ENCODE peak calls at places on chromosomes 4 and X, in four cellular contexts. F, N, R and S are unnamed samples. For H3K27me3, the result is how much of the 10 kb centered on the place peaks cover.

GRCh38 chrX:153445856-153446635 is at the start of gene TREX2:
- DNase-seq in F (no peak), N (no peak), R (no peak), S (no peak)

GRCh38 chr4:123020285-123020684 is 97.9 kb upstream of the NUDT6 start:
- DNase-seq in F (no peak), N (no peak), R (no peak), S (no peak)

GRCh38 chr4:150219841-150220240 is 141.6 kb downstream of the DCLK2 start:
- DNase-seq in F (no peak), N (peak), R (no peak), S (no peak)

GRCh38 chr4:125140966-125141495 is 173.7 kb upstream of the FAT4 start:
- DNase-seq in F (no peak), N (peak), R (peak), S (no peak)

GRCh38 chrX:111372065-111372464 is 39.9 kb downstream of the DCX start:
- DNase-seq in F (no peak), N (no peak), R (no peak), S (no peak)

GRCh38 chrX:54640721-54641120 is 110.7 kb downstream of the GNL3L start:
- DNase-seq in F (no peak), N (no peak), R (no peak), S (no peak)

GRCh38 chrX:105781794-105782193 is 40.5 kb upstream of the NRK start:
- DNase-seq in F (no peak), N (no peak), R (no peak), S (no peak)

GRCh38 chrX:106932492-106932923 is 12.3 kb downstream of the CLDN2 start:
- DNase-seq in F (no peak), N (peak), R (no peak), S (no peak)

GRCh38 chr4:4281787-4282186 is 8.2 kb downstream of the LYAR start:
- DNase-seq in F (no peak), N (no peak), R (no peak), S (no peak)

GRCh38 chrX:110087485-110088356 is 84.8 kb downstream of the TMEM164 start:
- DNase-seq in F (no peak), N (peak), R (peak), S (no peak)

GRCh38 chr4:1998296-1998695 is 10.5 kb downstream of the NELFA start:
- DNase-seq in F (no peak), N (no peak), R (peak), S (no peak)

GRCh38 chrX:131841496-131842410 is 181.3 kb upstream of the STK26 start:
- DNase-seq in F (peak), N (peak), R (peak), S (peak)

GRCh38 chr4:165440415-165440882 is 61.6 kb downstream of the CPE start:
- DNase-seq in F (no peak), N (peak), R (peak), S (no peak)

GRCh38 chr4:5114911-5115310 is 63.6 kb downstream of the STK32B start:
- DNase-seq in F (no peak), N (peak), R (no peak), S (no peak)

GRCh38 chrX:132488092-132488749 is 617 bp downstream of the MBNL3 start:
- DNase-seq in F (peak), N (peak), R (peak), S (no peak)

GRCh38 chr4:98778206-98778605 is 119.8 kb upstream of the TSPAN5 start:
- DNase-seq in F (no peak), N (peak), R (peak), S (no peak)

GRCh38 chr4:2095236-2096072 is 36.3 kb downstream of the NAT8L start:
- DNase-seq in F (no peak), N (no peak), R (no peak), S (no peak)

GRCh38 chr4:85696661-85697060 is 221.7 kb downstream of the ARHGAP24 start:
- DNase-seq in F (no peak), N (no peak), R (no peak), S (no peak)

GRCh38 chr4:4663028-4663427 is 121.2 kb upstream of the STX18 start:
- DNase-seq in F (no peak), N (peak), R (no peak), S (no peak)

GRCh38 chr4:8191136-8191747 is 7.8 kb upstream of the SH3TC1 start:
- DNase-seq in F (no peak), N (peak), R (peak), S (peak)

DNA sequence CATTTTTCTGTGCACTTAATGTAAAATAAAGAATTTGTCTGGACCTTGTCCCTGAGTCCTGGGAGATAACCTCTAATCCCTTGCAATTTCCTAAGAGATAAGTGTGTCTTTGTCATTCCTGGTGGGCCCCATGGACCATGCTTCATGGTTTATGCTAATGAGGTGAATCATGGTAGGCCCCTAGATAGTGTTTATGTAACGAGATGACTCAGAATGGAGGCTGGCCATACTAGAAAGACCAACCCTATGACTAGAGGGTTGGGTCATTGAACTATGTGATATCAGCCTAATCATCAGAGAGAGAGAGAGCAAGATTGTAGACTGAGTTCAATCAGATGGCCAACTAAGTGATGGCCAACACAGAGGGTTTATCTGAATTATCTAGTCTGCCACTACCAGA is 64.2 kb upstream of the NHSL2 start:
- DNase-seq in F (no peak), N (peak), R (no peak), S (no peak)
- H3K27me3 ChIP-seq in F (under half), N (under half), R (under half), S (under half)

GRCh38 chrX:130716822-130717405 is 186.1 kb downstream of the ENOX2 start:
- DNase-seq in F (no peak), N (no peak), R (no peak), S (no peak)

GRCh38 chrX:130715299-130715698 is 187.7 kb downstream of the ENOX2 start:
- DNase-seq in F (no peak), N (peak), R (peak), S (no peak)

GRCh38 chrX:130719399-130719798 is 183.6 kb downstream of the ENOX2 start:
- DNase-seq in F (no peak), N (no peak), R (no peak), S (no peak)

GRCh38 chrX:130714665-130715064 is 188.3 kb downstream of the ENOX2 start:
- DNase-seq in F (no peak), N (no peak), R (no peak), S (no peak)

GRCh38 chrX:130718137-130718536 is 184.9 kb downstream of the ENOX2 start:
- DNase-seq in F (no peak), N (no peak), R (no peak), S (no peak)
- H3K27me3 ChIP-seq in F (under half), N (under half), R (under half), S (under half)

GRCh38 chrX:151359931-151360871 is 36.8 kb upstream of the VMA21 start:
- DNase-seq in F (peak), N (no peak), R (peak), S (peak)
- H3K27me3 ChIP-seq in F (under half), N (under half), R (under half), S (under half)

GRCh38 chr4:105158837-105159236 is 12.2 kb downstream of the TET2 start:
- DNase-seq in F (no peak), N (peak), R (peak), S (no peak)

GRCh38 chr4:105164548-105164947 is 17.9 kb downstream of the TET2 start:
- DNase-seq in F (no peak), N (no peak), R (no peak), S (no peak)

GRCh38 chr4:105166066-105166465 is 19.4 kb downstream of the TET2 start:
- DNase-seq in F (no peak), N (no peak), R (no peak), S (no peak)

GRCh38 chr4:105162123-105162796 is 15.6 kb downstream of the TET2 start:
- DNase-seq in F (no peak), N (no peak), R (no peak), S (no peak)
- H3K27me3 ChIP-seq in F (under half), N (under half), R (under half), S (under half)